ENCODE peak calls at places on chromosomes 4 and X, in four cellular contexts. I is NCI-H460; U is left colon; R is activated T-cell treated with anti-CD3 and anti-CD28 coated beads, Interleukin-2, amount 50 U/mL, for 72 hours. E is an unnamed sample.

GRCh38 chr4:25703731-25704388 is 48.2 kb downstream of the SLC34A2 start:
- DNase-seq in I (no peak), U (no peak), R (no peak), E (no peak)

GRCh38 chrX:69133561-69134542 is 31.4 kb downstream of the PJA1 start:
- DNase-seq in I (peak), U (peak), R (no peak), E (no peak)

GRCh38 chrX:97402333-97402732 is 518.6 kb downstream of the RPA4 start:
- DNase-seq in I (no peak), U (no peak), R (no peak), E (no peak)

GRCh38 chr4:1851160-1851559 is 4.8 kb downstream of the LETM1 start:
- DNase-seq in I (no peak), U (no peak), R (no peak), E (no peak)

GRCh38 chr4:88958080-88958479 is 98.9 kb downstream of the FAM13A start:
- DNase-seq in I (no peak), U (no peak), R (no peak), E (no peak)

GRCh38 chr4:128358903-128359260 is 71.3 kb upstream of the PGRMC2 start:
- DNase-seq in I (no peak), U (no peak), R (no peak), E (no peak)

GRCh38 chr4:178412455-178412854 is 970.2 kb upstream of the AGA start:
- DNase-seq in I (no peak), U (no peak), R (no peak), E (no peak)

GRCh38 chr4:107896158-107896645 is 35.1 kb upstream of the CYP2U1 start:
- DNase-seq in I (peak), U (no peak), R (peak), E (no peak)

GRCh38 chrX:4485917-4486316 is 772.5 kb upstream of the PRKX start:
- DNase-seq in I (no peak), U (no peak), R (no peak), E (no peak)

GRCh38 chrX:121103381-121103780 is 56.0 kb downstream of the GLUD2 start:
- DNase-seq in I (no peak), U (no peak), R (no peak), E (no peak)

GRCh38 chr4:86387013-86387412 is 27.2 kb upstream of the MAPK10 start:
- DNase-seq in I (no peak), U (no peak), R (no peak), E (no peak)

GRCh38 chr4:152415980-152416379 is 119.9 kb downstream of the FBXW7 start:
- DNase-seq in I (no peak), U (no peak), R (no peak), E (no peak)